ENCODE peak calls at places on chromosomes 2 and 18, in four cellular contexts. J is body of pancreas, O is gastrocnemius medialis, F is Peyer's patch. U is an unnamed sample.

GRCh38 chr18:27062802-27063201 is 122.3 kb downstream of the CHST9 start:
- DNase-seq in F (no peak), J (no peak), O (no peak), U (no peak)

GRCh38 chr2:127421116-127421800 is 3.0 kb downstream of the PROC start:
- DNase-seq in O (no peak), F (peak; percentile 6), J (no peak), U (no peak)

GRCh38 chr2:138359532-138359931 is 142.0 kb upstream of the SPOPL start:
- DNase-seq in O (no peak), F (no peak), J (no peak), U (no peak)

GRCh38 chr2:202494300-202494699 is 118.2 kb downstream of the BMPR2 start:
- DNase-seq in J (peak; percentile 6), F (no peak), O (no peak), U (no peak)

GRCh38 chr2:26873584-26873983 is 25.7 kb downstream of the DPYSL5 start:
- DNase-seq in J (no peak), O (no peak), F (no peak), U (no peak)

GRCh38 chr2:46818141-46818552 is 97.5 kb downstream of the MCFD2 start:
- DNase-seq in O (peak; percentile 94), J (peak; percentile 58), F (no peak), U (no peak)

GRCh38 chr2:191415858-191416257 is 170.7 kb downstream of the MYO1B start:
- DNase-seq in F (no peak), J (no peak), O (no peak), U (no peak)

GRCh38 chr2:187453078-187453641 is 5.1 kb upstream of the CALCRL start:
- DNase-seq in O (no peak), F (no peak), J (no peak), U (no peak)

GRCh38 chr2:50401772-50402653 is 629.9 kb downstream of the NRXN1 start:
- DNase-seq in J (peak; percentile 48), F (no peak), O (no peak), U (no peak)

GRCh38 chr2:144834954-144835633 is 315.2 kb upstream of the ZEB2 start:
- DNase-seq in O (peak; percentile 12), J (peak; percentile 24), F (no peak), U (no peak)

GRCh38 chr18:652131-652530 is 5.3 kb upstream of the TYMS start:
- DNase-seq in O (no peak), F (no peak), J (no peak), U (no peak)

GRCh38 chr18:647304-647703 is 10.1 kb upstream of the TYMS start:
- DNase-seq in J (no peak), F (no peak), O (no peak), U (no peak)

GRCh38 chr18:649341-649740 is 8.1 kb upstream of the TYMS start:
- DNase-seq in F (no peak), J (no peak), O (no peak), U (no peak)

GRCh38 chr18:653512-653911 is 3.9 kb upstream of the TYMS start:
- DNase-seq in J (no peak), F (no peak), O (no peak), U (no peak)

DNA sequence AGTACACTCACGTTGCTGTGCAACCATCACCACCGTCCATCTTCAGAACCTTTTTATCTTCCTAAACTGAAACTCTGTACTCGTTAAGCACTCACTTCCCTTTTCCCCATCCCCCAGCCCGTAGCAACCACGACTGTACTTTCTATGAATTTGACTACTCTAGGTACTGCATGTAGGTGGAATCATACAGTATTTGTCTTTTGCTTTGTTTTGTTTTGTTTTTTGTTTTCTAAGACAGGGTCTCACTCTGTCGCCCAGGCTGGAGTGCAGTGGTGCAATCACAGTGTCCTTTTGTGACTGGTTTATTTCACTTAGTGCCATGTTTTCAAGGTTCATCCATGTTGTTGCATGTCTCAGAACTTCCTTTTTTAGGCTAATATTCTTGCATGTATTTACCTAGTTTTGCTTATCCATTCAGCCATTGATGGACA is 7.0 kb upstream of the TYMS start:
- DNase-seq in J (no peak), F (no peak), O (no peak), U (no peak)
- H3K4me3 ChIP-seq in J (no peak overlapping the region), F (no peak overlapping the region), O (no peak overlapping the region), U (no peak overlapping the region)

GRCh38 chr18:76589309-76589708 is 94.3 kb upstream of the ZNF516 start:
- DNase-seq in F (no peak), O (no peak), J (no peak), U (no peak)
- H3K4me3 ChIP-seq in F (no peak overlapping the region), O (no peak overlapping the region), J (no peak overlapping the region), U (no peak overlapping the region)

DNA sequence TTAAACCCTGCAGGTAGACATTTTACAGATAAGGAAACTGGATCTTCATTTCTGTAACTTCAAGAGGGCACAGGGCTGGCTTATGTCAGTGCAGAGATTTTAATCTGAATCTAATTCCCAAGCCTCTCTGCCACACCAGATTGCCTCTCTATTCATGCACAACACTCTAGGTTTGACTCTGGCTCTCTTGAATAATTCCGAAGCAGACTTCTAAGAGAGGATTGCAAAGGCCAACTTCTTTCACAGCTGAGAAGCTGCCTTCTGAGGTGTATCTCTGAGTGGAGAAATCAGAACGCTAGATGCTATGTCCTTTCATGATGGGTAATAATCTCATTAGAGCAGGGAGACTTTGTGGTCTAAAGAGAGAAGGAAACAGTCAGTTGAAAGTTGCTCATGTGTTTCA is 20.1 kb upstream of the MGAT5 start:
- DNase-seq in O (no peak), F (no peak), J (no peak), U (no peak)
- H3K4me3 ChIP-seq in O (no peak overlapping the region), F (no peak overlapping the region), J (no peak overlapping the region), U (peak overlapping the region; percentile 10)

DNA sequence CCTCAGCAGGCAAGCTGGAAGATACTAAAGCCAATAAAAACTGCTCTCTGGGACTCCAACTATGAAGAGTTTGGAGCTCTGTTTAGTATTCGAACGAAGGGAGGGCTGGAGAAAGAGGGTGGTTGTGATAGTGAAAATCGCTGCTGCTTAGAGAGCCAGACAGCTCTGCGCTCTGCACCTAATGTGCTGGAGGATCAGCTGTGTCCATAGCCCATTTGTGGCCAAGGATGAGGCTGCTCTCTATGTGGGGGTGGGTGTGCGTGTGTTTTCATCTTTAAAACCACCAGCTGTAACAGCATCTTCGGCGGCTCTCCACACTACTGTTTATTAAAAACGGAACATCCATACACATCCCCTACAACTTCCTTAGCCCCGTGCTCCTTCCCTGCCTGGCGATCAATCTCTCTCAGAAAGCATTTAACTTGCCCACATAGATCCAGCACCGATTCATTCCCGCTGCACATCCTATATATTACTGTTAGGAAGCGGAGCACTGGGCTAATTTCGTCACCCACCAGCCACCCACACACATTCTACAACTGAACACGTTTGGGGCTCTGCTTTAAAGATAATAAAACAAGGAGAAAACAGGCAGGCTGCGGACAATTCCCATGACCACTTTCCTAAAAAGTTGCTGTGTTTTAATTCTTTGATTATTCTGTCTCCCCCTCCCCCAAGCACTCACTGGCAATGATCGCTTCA is 1.6 kb downstream of the CELF4 start:
- DNase-seq in J (no peak), F (no peak), O (no peak), U (no peak)
- H3K4me3 ChIP-seq in J (no peak overlapping the region), F (no peak overlapping the region), O (no peak overlapping the region), U (no peak overlapping the region)

U was measured in effector memory CD4-positive, alpha-beta T cell.